ENCODE peak calls at places on chromosomes 13 and 19, in six cellular contexts. M, Y, D, O, B and E are unnamed samples.

GRCh38 chr13:29868581-29868980 is 18.2 kb upstream of the UBL3 start:
- DNase-seq in Y (no peak), M (no peak), O (no peak), B (no peak), D (no peak), E (no peak)

GRCh38 chr13:48194392-48194754 is 38.6 kb upstream of the ITM2B start:
- DNase-seq in Y (no peak), D (peak), O (no peak), M (no peak), B (no peak), E (no peak)

GRCh38 chr13:86689901-86690300 is 890.7 kb upstream of the SLITRK6 start:
- DNase-seq in M (no peak), Y (no peak), O (no peak), B (no peak), D (no peak), E (no peak)

GRCh38 chr13:79830945-79831344 is 350.0 kb downstream of the NDFIP2 start:
- DNase-seq in D (no peak), O (no peak), B (no peak), M (no peak), Y (no peak), E (no peak)

GRCh38 chr13:25468330-25469178 is 96.8 kb downstream of the ATP8A2 start:
- DNase-seq in Y (peak), D (peak), B (peak), O (no peak), M (no peak), E (peak)

GRCh38 chr13:44854264-44855060 is 134.8 kb downstream of the NUFIP1 start:
- DNase-seq in O (peak), Y (no peak), B (no peak), D (no peak), M (peak), E (peak)

GRCh38 chr19:48400018-48400742 is 6.7 kb downstream of the GRIN2D start:
- DNase-seq in O (peak), D (no peak), M (peak), B (peak), Y (no peak), E (no peak)

GRCh38 chr19:52533901-52534300 is 6.4 kb downstream of the ZNF808 start:
- DNase-seq in O (no peak), Y (no peak), M (no peak), B (no peak), D (no peak), E (no peak)

GRCh38 chr19:37928527-37929286 is 21.7 kb downstream of the SIPA1L3 start:
- DNase-seq in B (no peak), Y (no peak), O (no peak), M (no peak), D (peak), E (no peak)

GRCh38 chr13:23987331-23987730 is 90.0 kb upstream of the C1QTNF9B start:
- DNase-seq in Y (no peak), M (peak), B (no peak), O (no peak), D (no peak), E (no peak)

GRCh38 chr13:99721606-99722384 is 220.5 kb downstream of the TM9SF2 start:
- DNase-seq in D (peak), Y (peak), O (no peak), B (peak), M (no peak), E (no peak)

DNA sequence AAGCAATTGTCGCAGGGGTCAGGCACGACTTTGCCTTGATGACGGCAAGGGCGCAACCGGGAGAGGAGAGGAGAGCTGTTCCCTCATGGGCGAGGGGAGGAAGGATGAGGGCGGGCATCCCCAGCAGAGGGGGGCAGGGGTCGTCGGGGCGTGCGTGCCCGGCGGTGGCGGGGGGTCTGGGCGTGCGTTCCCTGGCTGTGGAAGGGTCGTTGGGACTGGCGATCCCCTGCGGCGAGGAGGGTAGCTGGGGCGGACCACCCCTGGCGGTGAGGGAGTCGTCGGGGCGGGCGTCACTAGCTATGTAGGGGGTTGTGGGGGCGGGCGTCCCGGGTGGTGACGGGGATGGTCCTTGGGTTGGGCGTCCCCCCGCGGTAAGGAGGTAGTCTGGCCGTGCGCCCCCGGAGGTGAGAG is 1.7 kb downstream of the COMP start:
- DNase-seq in Y (no peak), O (no peak), M (no peak), B (no peak), D (no peak), E (no peak)
- H3K4me3 ChIP-seq in Y (no peak), O (no peak), M (no peak), B (no peak), D (no peak), E (no peak)

GRCh38 chr13:90654970-90655369 is 692.5 kb upstream of the MIR17HG start:
- DNase-seq in M (no peak), D (no peak), B (no peak), O (no peak), Y (no peak), E (no peak)

DNA sequence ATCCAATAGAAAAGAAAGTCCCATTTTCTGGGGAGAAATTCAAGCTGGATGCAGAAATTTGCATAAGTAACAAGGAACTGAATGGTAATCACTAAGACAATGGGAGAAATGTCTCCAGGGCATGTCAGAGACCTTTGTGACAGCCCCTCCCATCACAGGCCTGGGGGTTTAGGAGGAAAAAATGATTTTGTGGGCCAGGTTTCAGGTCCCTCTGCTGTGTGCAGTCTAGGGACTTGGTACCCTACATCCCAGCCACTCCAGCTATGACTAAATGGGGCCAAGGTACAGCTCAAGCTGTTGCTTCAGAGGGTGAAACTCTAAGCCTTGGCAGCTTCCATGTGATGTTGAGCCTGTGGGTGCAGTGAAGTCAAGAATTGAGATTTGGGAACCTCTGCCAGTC is 695.5 kb upstream of the MIR17HG start:
- DNase-seq in M (no peak), B (no peak), O (no peak), Y (no peak), D (no peak), E (no peak)
- H3K4me3 ChIP-seq in M (no peak), B (no peak), O (no peak), Y (no peak), D (no peak), E (no peak)

GRCh38 chr13:110398564-110399507 is 91.8 kb downstream of the COL4A2 start:
- DNase-seq in Y (no peak), D (no peak), B (peak), O (no peak), M (peak), E (no peak)

GRCh38 chr13:110396913-110397379 is 89.9 kb downstream of the COL4A2 start:
- DNase-seq in D (no peak), O (peak), Y (no peak), B (peak), M (peak), E (peak)

GRCh38 chr13:110396476-110396875 is 89.4 kb downstream of the COL4A2 start:
- DNase-seq in B (no peak), D (no peak), O (no peak), M (no peak), Y (no peak), E (no peak)

GRCh38 chr13:110399801-110400200 is 92.7 kb downstream of the COL4A2 start:
- DNase-seq in Y (no peak), M (peak), B (no peak), D (no peak), O (no peak), E (no peak)

DNA sequence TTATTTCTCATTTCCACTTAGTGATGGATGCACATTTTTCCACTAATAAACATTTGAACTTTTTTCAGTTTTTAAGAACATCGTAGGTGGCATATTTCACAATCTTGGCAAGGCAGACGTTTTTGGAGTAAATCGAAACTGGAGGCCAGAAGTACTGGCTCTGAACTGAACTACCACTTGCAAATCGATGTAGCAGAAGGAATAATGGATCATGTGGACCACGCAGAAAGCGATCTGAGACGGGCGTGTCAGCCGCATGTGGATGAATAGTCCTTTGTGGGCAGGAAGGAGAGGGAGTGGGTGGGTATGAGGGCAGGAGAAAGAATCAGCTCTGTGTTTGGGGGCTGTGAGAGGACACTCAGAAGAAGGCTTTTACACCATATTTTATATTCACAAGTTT is 90.4 kb downstream of the COL4A2 start:
- DNase-seq in B (no peak), D (no peak), O (no peak), M (peak), Y (no peak), E (no peak)
- H3K4me3 ChIP-seq in B (no peak), D (no peak), O (no peak), M (peak), Y (no peak), E (no peak)

GRCh38 chr19:5775668-5776309 is 8.8 kb downstream of the PRR22 start:
- DNase-seq in B (no peak), M (peak), O (no peak), D (no peak), Y (no peak), E (no peak)
- H3K4me3 ChIP-seq in B (no peak), M (no peak), O (no peak), D (no peak), Y (no peak), E (no peak)